ENCODE peak calls at places on chromosomes 13 and 19, in ten cellular contexts. O is substantia nigra; W is OCI-LY7; L is stimulated activated CD4-positive, alpha-beta T cell treated with anti-CD3 and anti-CD28 coated beads, TNF-alpha, amount 100 ng/mL, for 1 hour; I is KBM-7; H is endothelial cell; S is progenitor cell of endocrine pancreas; M is head of caudate nucleus; T is GM18507; Z is central memory CD8-positive, alpha-beta T cell. G is an unnamed sample.

GRCh38 chr13:40181203-40181845 is 485.1 kb downstream of the FOXO1 start:
- DNase-seq in O (no peak), W (no peak), L (no peak), I (no peak), H (no peak), S (no peak), M (no peak), T (no peak), Z (no peak), G (no peak)

GRCh38 chr19:56866563-56866962 is 26.0 kb upstream of the PEG3 start:
- DNase-seq in O (no peak), W (no peak), L (no peak), I (no peak), H (no peak), S (no peak), M (peak; percentile 25), T (no peak), Z (no peak), G (peak; percentile 67)

GRCh38 chr13:34145061-34145460 is 327.1 kb downstream of the RFC3 start:
- DNase-seq in O (no peak), W (no peak), L (no peak), I (no peak), H (no peak), S (no peak), M (no peak), T (no peak), Z (no peak), G (no peak)

GRCh38 chr13:99307247-99307646 is at the start of gene GPR183:
- DNase-seq in O (no peak), W (no peak), L (no peak), I (no peak), H (no peak), S (no peak), M (no peak), T (no peak), Z (peak; percentile 50), G (no peak)

GRCh38 chr19:53639471-53639870 is 7.7 kb downstream of the DPRX start:
- DNase-seq in O (no peak), W (no peak), L (no peak), I (no peak), H (no peak), S (no peak), M (no peak), T (no peak), Z (no peak), G (no peak)

GRCh38 chr19:44889830-44890365 is 1.2 kb upstream of the TOMM40 start:
- DNase-seq in O (no peak), W (no peak), L (no peak), I (no peak), H (no peak), S (no peak), M (no peak), T (no peak), Z (no peak), G (no peak)

GRCh38 chr19:10961763-10962536 is 1.1 kb downstream of the SMARCA4 start:
- DNase-seq in O (no peak), W (peak; percentile 61), L (no peak), I (peak; percentile 21), H (no peak), S (no peak), M (no peak), T (no peak), Z (no peak), G (no peak)

GRCh38 chr19:48963371-48964204 is 1.5 kb upstream of the FTL start:
- DNase-seq in O (no peak), W (no peak), L (peak; percentile 63), I (peak; percentile 64), H (peak; percentile 68), S (peak; percentile 74), M (peak; percentile 86), T (no peak), Z (no peak), G (peak; percentile 73)

GRCh38 chr19:35742121-35742724 is at the start of gene IGFLR1:
- DNase-seq in O (no peak), W (peak; percentile 75), L (peak; percentile 38), I (peak; percentile 72), H (no peak), S (no peak), M (no peak), T (peak; percentile 32), Z (peak; percentile 46), G (no peak)

GRCh38 chr19:6056801-6057650 is 53.3 kb downstream of the RFX2 start:
- DNase-seq in O (no peak), W (no peak), L (no peak), I (peak; percentile 87), H (peak; percentile 30), S (no peak), M (peak; percentile 35), T (no peak), Z (no peak), G (peak; percentile 55)